ENCODE peak calls at places on chromosomes 5 and 9, in four cellular contexts. Q is stimulated activated CD4-positive, alpha-beta T cell treated with anti-CD3 and anti-CD28 coated beads, Interleukin-4, amount 100 ng/mL, for 48 hours; C is HuH-7.5; V is NCI-H1048. X is an unnamed sample.

GRCh38 chr9:135408676-135409254 is 70.8 kb upstream of the PPP1R26 start:
- DNase-seq in C (no peak), Q (no peak), V (no peak), X (no peak)

GRCh38 chr5:154286557-154286956 is 96.0 kb downstream of the GALNT10 start:
- DNase-seq in Q (no peak), C (no peak), V (no peak), X (no peak)

GRCh38 chr5:83441752-83442151 is 29.8 kb upstream of the VCAN start:
- DNase-seq in C (no peak), Q (no peak), V (no peak), X (no peak)

GRCh38 chr9:95793924-95794828 is 81.3 kb upstream of the ERCC6L2 start:
- DNase-seq in C (no peak), V (no peak), Q (no peak), X (no peak)

GRCh38 chr9:123361086-123361730 is 5.2 kb downstream of the CRB2 start:
- DNase-seq in Q (no peak), V (no peak), C (no peak), X (no peak)

GRCh38 chr5:74336286-74336685 is 304.2 kb downstream of the ENC1 start:
- DNase-seq in Q (no peak), V (no peak), C (no peak), X (no peak)

GRCh38 chr9:36317766-36318165 is 59.5 kb upstream of the GNE start:
- DNase-seq in C (no peak), Q (no peak), V (no peak), X (no peak)

GRCh38 chr9:93635186-93636107 is 59.1 kb downstream of the PHF2 start:
- DNase-seq in Q (no peak), C (no peak), V (no peak), X (no peak)

GRCh38 chr9:7097785-7098420 is 340.1 kb downstream of the KDM4C start:
- DNase-seq in C (no peak), Q (no peak), V (no peak), X (no peak)

GRCh38 chr5:111782171-111782570 is 25.2 kb upstream of the NREP start:
- DNase-seq in C (no peak), V (no peak), Q (no peak), X (no peak)

GRCh38 chr9:120284796-120285195 is 295.2 kb downstream of the CDK5RAP2 start:
- DNase-seq in C (no peak), Q (no peak), V (no peak), X (no peak)

GRCh38 chr5:43802119-43802518 is 199.1 kb downstream of the NNT start:
- DNase-seq in V (no peak), Q (no peak), C (no peak), X (no peak)

GRCh38 chr5:98902733-98903132 is 26.1 kb downstream of the CHD1 start:
- DNase-seq in C (no peak), Q (no peak), V (no peak), X (no peak)

GRCh38 chr9:137298401-137298982 is 3.6 kb downstream of the NRARP start:
- DNase-seq in V (no peak), C (no peak), Q (no peak), X (peak; percentile 14)

GRCh38 chr5:151496041-151496484 is 48.7 kb downstream of the SLC36A1 start:
- DNase-seq in C (no peak), Q (no peak), V (no peak), X (no peak)

GRCh38 chr9:6216951-6217350 is 1.3 kb downstream of the IL33 start:
- DNase-seq in Q (no peak), V (no peak), C (no peak), X (no peak)

GRCh38 chr5:149611327-149611726 is 30.0 kb downstream of the ARHGEF37 start:
- DNase-seq in Q (no peak), V (no peak), C (peak; percentile 34), X (no peak)

GRCh38 chr5:95641803-95642220 is 4.8 kb upstream of the RFESD start:
- DNase-seq in Q (no peak), V (no peak), C (no peak), X (no peak)